ENCODE peak calls at places on chromosome 19, in four cellular contexts. X is cardiac muscle cell; K is SHP77; P is activated T-cell treated with anti-CD3 and anti-CD28 coated beads, Interleukin-2, amount 50 U/mL, for 72 hours. N is an unnamed sample.

GRCh38 chr19:49860716-49861100 is 6.7 kb downstream of the PNKP start:
- DNase-seq in X (no peak), K (no peak), P (no peak), N (no peak)

GRCh38 chr19:39411006-39411831 is 1.2 kb upstream of the PLEKHG2 start:
- DNase-seq in X (no peak), P (no peak), K (no peak), N (peak)

GRCh38 chr19:48513289-48514122 is 1.9 kb upstream of the LMTK3 start:
- DNase-seq in X (peak), P (peak), K (peak), N (peak)

GRCh38 chr19:53873451-53874383 is 6.0 kb downstream of the MYADM start:
- DNase-seq in P (no peak), K (no peak), X (no peak), N (peak)

GRCh38 chr19:28847468-28847867 is 365.5 kb downstream of the UQCRFS1 start:
- DNase-seq in K (no peak), P (no peak), X (no peak), N (no peak)

GRCh38 chr19:28264556-28264955 is 948.4 kb downstream of the UQCRFS1 start:
- DNase-seq in K (peak), P (no peak), X (peak), N (no peak)

GRCh38 chr19:17184381-17184841 is 30.7 kb upstream of the USE1 start:
- DNase-seq in K (no peak), P (peak), X (no peak), N (no peak)

GRCh38 chr19:46898731-46899130 is 37.9 kb downstream of the ARHGAP35 start:
- DNase-seq in X (peak), P (no peak), K (no peak), N (no peak)

GRCh38 chr19:39372941-39373340 is 18.0 kb downstream of the PAF1 start:
- DNase-seq in P (no peak), K (no peak), X (no peak), N (no peak)

GRCh38 chr19:5472303-5472702 is 17.1 kb downstream of the ZNRF4 start:
- DNase-seq in X (no peak), P (no peak), K (no peak), N (no peak)

GRCh38 chr19:16417660-16418596 is 53.8 kb downstream of the EPS15L1 start:
- DNase-seq in X (peak), P (peak), K (peak), N (peak)

GRCh38 chr19:19259741-19260140 is 13.4 kb downstream of the TM6SF2 start:
- DNase-seq in X (no peak), K (peak), P (no peak), N (no peak)

GRCh38 chr19:49020342-49020741 is 3.5 kb upstream of the LHB start:
- DNase-seq in X (no peak), K (no peak), P (no peak), N (no peak)

GRCh38 chr19:13604902-13605586 is 98.8 kb upstream of the CACNA1A start:
- DNase-seq in X (no peak), P (no peak), K (no peak), N (no peak)

GRCh38 chr19:17482877-17483604 is 12.7 kb downstream of the SLC27A1 start:
- DNase-seq in K (no peak), X (no peak), P (no peak), N (no peak)

GRCh38 chr19:48798937-48799336 is 11.9 kb downstream of the BCAT2 start:
- DNase-seq in X (no peak), K (no peak), P (no peak), N (no peak)

GRCh38 chr19:10111405-10111811 is at the start of gene P2RY11:
- DNase-seq in P (peak), X (no peak), K (no peak), N (no peak)

GRCh38 chr19:3404324-3405260 is 38.2 kb downstream of the NFIC start:
- DNase-seq in K (no peak), X (no peak), P (no peak), N (no peak)

GRCh38 chr19:18021121-18021755 is 13.3 kb downstream of the ARRDC2 start:
- DNase-seq in X (no peak), P (peak), K (peak), N (peak)

GRCh38 chr19:3275068-3275582 is 50.7 kb downstream of the CELF5 start:
- DNase-seq in X (peak), P (peak), K (peak), N (no peak)

GRCh38 chr19:43560687-43561086 is 14.6 kb downstream of the XRCC1 start:
- DNase-seq in P (no peak), X (no peak), K (no peak), N (no peak)

GRCh38 chr19:18940791-18941627 is at the start of gene HOMER3:
- DNase-seq in X (peak), P (peak), K (peak), N (peak)

GRCh38 chr19:46351241-46352041 is 4.6 kb downstream of the PPP5C start:
- DNase-seq in X (no peak), K (no peak), P (peak), N (no peak)

GRCh38 chr19:48999481-49000325 is 6.0 kb downstream of the RUVBL2 start:
- DNase-seq in P (peak), K (no peak), X (peak), N (no peak)

GRCh38 chr19:44313231-44313630 is 8.4 kb upstream of the ZNF235 start:
- DNase-seq in P (no peak), K (no peak), X (no peak), N (no peak)

GRCh38 chr19:1122972-1123363 is 19.2 kb downstream of the GPX4 start:
- DNase-seq in X (peak), P (peak), K (peak), N (peak)

N was measured in PC-9.